ENCODE peak calls at places on chromosome 18, in six cellular contexts. U is NCI-H446 treated with DMSO at 0.1 percent for 48 hours, X is foreskin keratinocyte, Q is astrocyte of the cerebellum, T is ACHN, W is cardiac fibroblast. F is an unnamed sample.

GRCh38 chr18:5284808-5285207 is 10.7 kb downstream of the ZBTB14 start:
- DNase-seq in U (no peak), X (no peak), Q (no peak), T (no peak), W (peak; percentile 44), F (no peak)

GRCh38 chr18:48452863-48453323 is 43.7 kb upstream of the ZBTB7C start:
- DNase-seq in U (no peak), X (no peak), Q (no peak), T (no peak), W (no peak), F (no peak)

GRCh38 chr18:48949606-48950535 is 894 bp downstream of the SMAD7 start:
- DNase-seq in U (no peak), X (no peak), Q (no peak), T (peak; percentile 41), W (peak; percentile 44), F (no peak)

GRCh38 chr18:41121116-41121826 is 833.8 kb upstream of the PIK3C3 start:
- DNase-seq in U (peak; percentile 15), X (no peak), Q (peak; percentile 80), T (no peak), W (peak; percentile 77), F (no peak)

GRCh38 chr18:73653251-73653650 is 494.4 kb downstream of the FBXO15 start:
- DNase-seq in U (no peak), X (peak; percentile 66), Q (no peak), T (no peak), W (no peak), F (no peak)

GRCh38 chr18:24914148-24914525 is 437.8 kb downstream of the ZNF521 start:
- DNase-seq in U (no peak), X (no peak), Q (no peak), T (no peak), W (no peak), F (no peak)

GRCh38 chr18:74276609-74277008 is 15.2 kb downstream of the CYB5A start:
- DNase-seq in U (no peak), X (no peak), Q (no peak), T (no peak), W (no peak), F (no peak)

GRCh38 chr18:35019929-35020328 is 21.3 kb upstream of the MAPRE2 start:
- DNase-seq in U (no peak), X (no peak), Q (no peak), T (no peak), W (peak; percentile 46), F (no peak)

GRCh38 chr18:78228974-78229373 is 750.6 kb upstream of the SALL3 start:
- DNase-seq in U (no peak), X (no peak), Q (no peak), T (no peak), W (no peak), F (no peak)

GRCh38 chr18:323253-323622 is 55.4 kb upstream of the THOC1 start:
- DNase-seq in U (no peak), X (no peak), Q (no peak), T (peak; percentile 3), W (peak; percentile 49), F (no peak)

GRCh38 chr18:23067236-23067635 is 68.0 kb upstream of the CABLES1 start:
- DNase-seq in U (no peak), X (no peak), Q (no peak), T (peak; percentile 27), W (peak; percentile 51), F (no peak)

GRCh38 chr18:48996901-48997463 is 46.2 kb upstream of the SMAD7 start:
- DNase-seq in U (no peak), X (peak; percentile 74), Q (peak; percentile 73), T (peak; percentile 34), W (peak; percentile 76), F (no peak)

GRCh38 chr18:58611471-58612131 is 17.3 kb downstream of the ALPK2 start:
- DNase-seq in U (no peak), X (peak; percentile 51), Q (peak; percentile 45), T (peak; percentile 71), W (no peak), F (no peak)

GRCh38 chr18:79488311-79489047 is 92.7 kb downstream of the NFATC1 start:
- DNase-seq in U (no peak), X (no peak), Q (no peak), T (no peak), W (no peak), F (no peak)

GRCh38 chr18:57802166-57802868 is 798 bp downstream of the ATP8B1 start:
- DNase-seq in U (no peak), X (no peak), Q (no peak), T (no peak), W (no peak), F (no peak)

F was measured in SK-MEL-5.